ENCODE peak calls at places on chromosomes 4 and X, in seven cellular contexts. One of them, this sample, is unnamed. For H3K9me3, the result is how much of the 10 kb centered on the place peaks cover.

GRCh38 chr4:160498211-160498610 is 1395.3 kb downstream of the RAPGEF2 start:
- DNase-seq in tibial artery: no peak
- DNase-seq in breast epithelium: no peak
- DNase-seq in cardiac muscle cell: peak
- DNase-seq in HCT116: no peak
- DNase-seq in ascending aorta: no peak
- DNase-seq in mucosa of descending colon: no peak
- DNase-seq in this sample: no peak

GRCh38 chr4:6894086-6894478 is 15.5 kb upstream of the TBC1D14 start:
- DNase-seq in breast epithelium: no peak
- DNase-seq in cardiac muscle cell: no peak
- DNase-seq in mucosa of descending colon: no peak
- DNase-seq in tibial artery: no peak
- DNase-seq in HCT116: no peak
- DNase-seq in ascending aorta: no peak
- DNase-seq in this sample: no peak

GRCh38 chr4:67929447-67929846 is 33.8 kb downstream of the TMPRSS11A start:
- DNase-seq in cardiac muscle cell: no peak
- DNase-seq in HCT116: peak
- DNase-seq in mucosa of descending colon: no peak
- DNase-seq in tibial artery: no peak
- DNase-seq in ascending aorta: no peak
- DNase-seq in breast epithelium: no peak
- DNase-seq in this sample: no peak

GRCh38 chrX:9340619-9341304 is 124.1 kb upstream of the TBL1X start:
- DNase-seq in cardiac muscle cell: no peak
- DNase-seq in mucosa of descending colon: no peak
- DNase-seq in breast epithelium: no peak
- DNase-seq in tibial artery: peak
- DNase-seq in HCT116: no peak
- DNase-seq in ascending aorta: peak
- DNase-seq in this sample: peak

GRCh38 chrX:144648788-144649187 is 598.5 kb upstream of the SPANXN1 start:
- DNase-seq in cardiac muscle cell: no peak
- DNase-seq in mucosa of descending colon: no peak
- DNase-seq in tibial artery: no peak
- DNase-seq in breast epithelium: no peak
- DNase-seq in HCT116: no peak
- DNase-seq in ascending aorta: no peak
- DNase-seq in this sample: no peak

GRCh38 chrX:119502727-119503483 is 34.7 kb downstream of the SLC25A5 start:
- DNase-seq in HCT116: no peak
- DNase-seq in ascending aorta: no peak
- DNase-seq in mucosa of descending colon: peak
- DNase-seq in tibial artery: no peak
- DNase-seq in breast epithelium: no peak
- DNase-seq in cardiac muscle cell: no peak
- DNase-seq in this sample: no peak

GRCh38 chr4:152166567-152166966 is 369.3 kb downstream of the FBXW7 start:
- DNase-seq in mucosa of descending colon: no peak
- DNase-seq in breast epithelium: no peak
- DNase-seq in HCT116: no peak
- DNase-seq in cardiac muscle cell: peak
- DNase-seq in ascending aorta: no peak
- DNase-seq in tibial artery: no peak
- DNase-seq in this sample: no peak

GRCh38 chr4:100268807-100269206 is 78.5 kb upstream of the DDIT4L start:
- DNase-seq in HCT116: no peak
- DNase-seq in mucosa of descending colon: no peak
- DNase-seq in ascending aorta: no peak
- DNase-seq in breast epithelium: no peak
- DNase-seq in cardiac muscle cell: no peak
- DNase-seq in tibial artery: no peak
- DNase-seq in this sample: no peak

GRCh38 chr4:37561803-37562207 is 124.4 kb downstream of the RELL1 start:
- DNase-seq in ascending aorta: no peak
- DNase-seq in HCT116: no peak
- DNase-seq in tibial artery: no peak
- DNase-seq in mucosa of descending colon: no peak
- DNase-seq in cardiac muscle cell: no peak
- DNase-seq in breast epithelium: no peak
- DNase-seq in this sample: no peak

GRCh38 chr4:119841361-119841760 is 212.8 kb upstream of the PDE5A start:
- DNase-seq in ascending aorta: no peak
- DNase-seq in breast epithelium: no peak
- DNase-seq in HCT116: no peak
- DNase-seq in tibial artery: no peak
- DNase-seq in cardiac muscle cell: no peak
- DNase-seq in mucosa of descending colon: no peak
- DNase-seq in this sample: no peak

GRCh38 chrX:13088155-13088485 is 43.7 kb upstream of the FAM9C start:
- DNase-seq in mucosa of descending colon: no peak
- DNase-seq in ascending aorta: no peak
- DNase-seq in HCT116: no peak
- DNase-seq in breast epithelium: no peak
- DNase-seq in cardiac muscle cell: no peak
- DNase-seq in tibial artery: no peak
- DNase-seq in this sample: no peak

GRCh38 chr4:186029731-186030421 is 39.1 kb upstream of the TLR3 start:
- DNase-seq in breast epithelium: peak
- DNase-seq in HCT116: no peak
- DNase-seq in mucosa of descending colon: peak
- DNase-seq in tibial artery: peak
- DNase-seq in cardiac muscle cell: no peak
- DNase-seq in ascending aorta: peak
- DNase-seq in this sample: no peak

GRCh38 chrX:108735087-108735679 is 1.2 kb downstream of the IRS4 start:
- DNase-seq in tibial artery: no peak
- DNase-seq in breast epithelium: no peak
- DNase-seq in ascending aorta: no peak
- DNase-seq in HCT116: no peak
- DNase-seq in mucosa of descending colon: no peak
- DNase-seq in cardiac muscle cell: peak
- DNase-seq in this sample: no peak

GRCh38 chr4:4717692-4718091 is 141.8 kb upstream of the MSX1 start:
- DNase-seq in HCT116: no peak
- DNase-seq in mucosa of descending colon: no peak
- DNase-seq in tibial artery: no peak
- DNase-seq in ascending aorta: no peak
- DNase-seq in cardiac muscle cell: no peak
- DNase-seq in breast epithelium: no peak
- DNase-seq in this sample: no peak

GRCh38 chrX:49071877-49072711 is 1.7 kb downstream of the PRAF2 start:
- DNase-seq in tibial artery: peak
- DNase-seq in breast epithelium: peak
- DNase-seq in cardiac muscle cell: no peak
- DNase-seq in HCT116: no peak
- DNase-seq in ascending aorta: peak
- DNase-seq in mucosa of descending colon: peak
- DNase-seq in this sample: no peak

GRCh38 chrX:64306712-64307111 is 76.3 kb upstream of the ASB12 start:
- DNase-seq in HCT116: no peak
- DNase-seq in mucosa of descending colon: no peak
- DNase-seq in breast epithelium: no peak
- DNase-seq in cardiac muscle cell: no peak
- DNase-seq in tibial artery: no peak
- DNase-seq in ascending aorta: no peak
- DNase-seq in this sample: no peak
- H3K9me3 ChIP-seq in HCT116: under half
- H3K9me3 ChIP-seq in mucosa of descending colon: under half
- H3K9me3 ChIP-seq in breast epithelium: under half
- H3K9me3 ChIP-seq in cardiac muscle cell: under half
- H3K9me3 ChIP-seq in tibial artery: under half
- H3K9me3 ChIP-seq in ascending aorta: under half
- H3K9me3 ChIP-seq in this sample: under half

GRCh38 chr4:110622841-110623709 is at the start of gene PITX2:
- DNase-seq in HCT116: peak
- DNase-seq in breast epithelium: no peak
- DNase-seq in cardiac muscle cell: peak
- DNase-seq in tibial artery: no peak
- DNase-seq in ascending aorta: peak
- DNase-seq in mucosa of descending colon: peak
- DNase-seq in this sample: no peak

GRCh38 chr4:110624904-110625494 is 2.1 kb upstream of the PITX2 start:
- DNase-seq in HCT116: no peak
- DNase-seq in cardiac muscle cell: no peak
- DNase-seq in ascending aorta: no peak
- DNase-seq in tibial artery: no peak
- DNase-seq in breast epithelium: no peak
- DNase-seq in mucosa of descending colon: no peak
- DNase-seq in this sample: no peak

GRCh38 chr4:110623710-110624015 is 786 bp upstream of the PITX2 start:
- DNase-seq in breast epithelium: no peak
- DNase-seq in HCT116: no peak
- DNase-seq in ascending aorta: no peak
- DNase-seq in cardiac muscle cell: no peak
- DNase-seq in mucosa of descending colon: no peak
- DNase-seq in tibial artery: no peak
- DNase-seq in this sample: no peak

GRCh38 chr4:110625593-110626292 is 2.9 kb upstream of the PITX2 start:
- DNase-seq in HCT116: no peak
- DNase-seq in breast epithelium: no peak
- DNase-seq in tibial artery: no peak
- DNase-seq in cardiac muscle cell: no peak
- DNase-seq in ascending aorta: no peak
- DNase-seq in mucosa of descending colon: no peak
- DNase-seq in this sample: no peak

DNA sequence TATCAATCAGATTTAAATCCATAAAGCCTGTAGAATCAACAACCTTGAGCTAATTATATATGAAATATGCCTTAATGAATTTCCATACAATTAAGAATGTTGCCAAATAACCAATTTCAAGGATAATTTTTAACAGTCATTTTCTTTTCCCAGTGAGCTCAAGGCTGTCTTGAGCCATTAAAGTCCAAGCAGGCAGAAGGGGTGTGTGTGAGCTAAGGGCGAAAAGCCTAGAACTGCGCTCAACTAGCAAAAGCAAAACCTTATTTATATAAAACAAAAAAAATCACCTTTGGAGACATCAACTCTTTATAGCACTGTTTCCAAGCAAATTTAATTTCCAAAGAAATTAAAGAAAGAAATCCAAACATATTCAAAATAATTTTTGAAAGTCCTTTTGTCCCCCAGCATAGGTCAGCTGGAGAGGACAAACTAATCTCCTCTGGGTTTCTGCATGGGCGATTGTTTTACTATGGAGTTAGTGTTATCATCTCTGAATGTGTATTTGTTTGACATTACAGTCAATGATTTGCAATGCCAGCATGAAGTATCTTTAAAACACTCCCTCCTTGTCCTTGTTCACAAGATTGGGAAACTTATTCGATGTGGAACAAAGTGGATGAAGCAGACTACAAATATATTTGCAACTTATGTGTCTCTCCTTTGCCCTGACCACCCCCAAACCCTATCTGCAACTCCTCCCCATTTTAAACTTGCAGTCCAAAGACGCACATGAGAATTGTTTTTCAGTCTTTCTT is 1.3 kb upstream of the PITX2 start:
- DNase-seq in HCT116: no peak
- DNase-seq in ascending aorta: no peak
- DNase-seq in mucosa of descending colon: no peak
- DNase-seq in breast epithelium: no peak
- DNase-seq in tibial artery: no peak
- DNase-seq in cardiac muscle cell: no peak
- DNase-seq in this sample: no peak
- H3K9me3 ChIP-seq in HCT116: under half
- H3K9me3 ChIP-seq in ascending aorta: under half
- H3K9me3 ChIP-seq in mucosa of descending colon: under half
- H3K9me3 ChIP-seq in breast epithelium: under half
- H3K9me3 ChIP-seq in tibial artery: under half
- H3K9me3 ChIP-seq in cardiac muscle cell: under half
- H3K9me3 ChIP-seq in this sample: under half

GRCh38 chr4:128940966-128941365 is 131.5 kb downstream of the JADE1 start:
- DNase-seq in HCT116: no peak
- DNase-seq in tibial artery: no peak
- DNase-seq in cardiac muscle cell: no peak
- DNase-seq in breast epithelium: no peak
- DNase-seq in mucosa of descending colon: no peak
- DNase-seq in ascending aorta: no peak
- DNase-seq in this sample: no peak
- H3K9me3 ChIP-seq in HCT116: under half
- H3K9me3 ChIP-seq in tibial artery: under half
- H3K9me3 ChIP-seq in cardiac muscle cell: under half
- H3K9me3 ChIP-seq in breast epithelium: under half
- H3K9me3 ChIP-seq in mucosa of descending colon: under half
- H3K9me3 ChIP-seq in ascending aorta: under half
- H3K9me3 ChIP-seq in this sample: under half

DNA sequence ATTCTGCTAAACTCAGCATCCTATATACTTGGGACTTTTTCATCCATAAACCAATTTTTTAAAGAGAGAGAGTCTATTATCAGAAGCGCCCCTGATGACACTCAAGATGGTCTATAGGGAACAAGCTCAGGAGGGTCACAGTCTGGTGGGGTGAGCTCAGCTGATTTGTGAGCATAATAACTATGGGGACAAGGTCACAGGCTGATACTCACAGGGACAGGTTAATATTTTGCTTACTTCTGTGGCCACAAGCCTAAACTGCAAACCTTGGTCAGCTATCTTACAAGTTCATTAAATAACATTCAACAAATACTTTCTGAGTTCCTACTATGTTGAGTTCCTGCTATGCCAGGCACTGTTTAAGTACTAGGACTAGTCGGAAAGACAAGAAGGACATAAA is 10.1 kb upstream of the CCDC149 start:
- DNase-seq in HCT116: no peak
- DNase-seq in cardiac muscle cell: no peak
- DNase-seq in tibial artery: no peak
- DNase-seq in ascending aorta: no peak
- DNase-seq in mucosa of descending colon: no peak
- DNase-seq in breast epithelium: no peak
- DNase-seq in this sample: no peak
- H3K9me3 ChIP-seq in HCT116: under half
- H3K9me3 ChIP-seq in cardiac muscle cell: under half
- H3K9me3 ChIP-seq in tibial artery: under half
- H3K9me3 ChIP-seq in ascending aorta: under half
- H3K9me3 ChIP-seq in mucosa of descending colon: under half
- H3K9me3 ChIP-seq in breast epithelium: under half
- H3K9me3 ChIP-seq in this sample: under half

GRCh38 chrX:2226182-2226581 is 274.6 kb downstream of the DHRSX start:
- DNase-seq in HCT116: no peak
- DNase-seq in tibial artery: no peak
- DNase-seq in breast epithelium: no peak
- DNase-seq in mucosa of descending colon: no peak
- DNase-seq in ascending aorta: no peak
- DNase-seq in cardiac muscle cell: no peak
- DNase-seq in this sample: no peak

GRCh38 chrX:2224141-2224540 is 276.6 kb downstream of the DHRSX start:
- DNase-seq in mucosa of descending colon: no peak
- DNase-seq in tibial artery: no peak
- DNase-seq in HCT116: no peak
- DNase-seq in cardiac muscle cell: no peak
- DNase-seq in ascending aorta: no peak
- DNase-seq in breast epithelium: no peak
- DNase-seq in this sample: no peak

GRCh38 chrX:2220296-2220695 is 280.5 kb downstream of the DHRSX start:
- DNase-seq in ascending aorta: no peak
- DNase-seq in cardiac muscle cell: no peak
- DNase-seq in breast epithelium: no peak
- DNase-seq in tibial artery: no peak
- DNase-seq in HCT116: no peak
- DNase-seq in mucosa of descending colon: no peak
- DNase-seq in this sample: no peak

GRCh38 chrX:2224597-2225235 is 276.1 kb downstream of the DHRSX start:
- DNase-seq in tibial artery: no peak
- DNase-seq in breast epithelium: no peak
- DNase-seq in HCT116: no peak
- DNase-seq in ascending aorta: no peak
- DNase-seq in mucosa of descending colon: no peak
- DNase-seq in cardiac muscle cell: no peak
- DNase-seq in this sample: no peak

GRCh38 chrX:2220829-2221567 is 279.8 kb downstream of the DHRSX start:
- DNase-seq in ascending aorta: no peak
- DNase-seq in breast epithelium: no peak
- DNase-seq in tibial artery: no peak
- DNase-seq in HCT116: no peak
- DNase-seq in mucosa of descending colon: no peak
- DNase-seq in cardiac muscle cell: no peak
- DNase-seq in this sample: no peak
- H3K9me3 ChIP-seq in ascending aorta: half or more
- H3K9me3 ChIP-seq in breast epithelium: half or more
- H3K9me3 ChIP-seq in tibial artery: under half
- H3K9me3 ChIP-seq in HCT116: under half
- H3K9me3 ChIP-seq in mucosa of descending colon: under half
- H3K9me3 ChIP-seq in cardiac muscle cell: under half
- H3K9me3 ChIP-seq in this sample: under half